ENCODE peak calls at places on chromosomes 4 and X, in four cellular contexts. F, Q, G and E are unnamed samples.

GRCh38 chr4:107599841-107600240 is 120.2 kb downstream of the PAPSS1 start:
- DNase-seq in F (no peak), Q (no peak), G (no peak), E (no peak)

GRCh38 chr4:119955256-119955655 is 111.4 kb downstream of the MAD2L1 start:
- DNase-seq in F (peak), Q (no peak), G (no peak), E (no peak)

GRCh38 chrX:103831342-103831802 is 685 bp downstream of the RAB9B start:
- DNase-seq in F (no peak), Q (no peak), G (no peak), E (peak)

GRCh38 chr4:164081371-164081770 is 586.9 kb downstream of the TMA16 start:
- DNase-seq in F (no peak), Q (no peak), G (no peak), E (no peak)

GRCh38 chr4:6855692-6856297 is 53.8 kb upstream of the TBC1D14 start:
- DNase-seq in F (peak), Q (no peak), G (no peak), E (peak)

GRCh38 chr4:108443585-108443984 is 176.8 kb upstream of the RPL34 start:
- DNase-seq in F (no peak), Q (no peak), G (no peak), E (no peak)

GRCh38 chrX:19889582-19890342 is 2.4 kb upstream of the SH3KBP1 start:
- DNase-seq in F (peak), Q (peak), G (no peak), E (no peak)

GRCh38 chr4:4851906-4852305 is 7.6 kb upstream of the MSX1 start:
- DNase-seq in F (no peak), Q (no peak), G (no peak), E (no peak)

GRCh38 chrX:134418317-134419113 is 41.5 kb upstream of the HPRT1 start:
- DNase-seq in F (peak), Q (no peak), G (no peak), E (no peak)

GRCh38 chr4:39719804-39720580 is 22.1 kb downstream of the UBE2K start:
- DNase-seq in F (peak), Q (no peak), G (no peak), E (no peak)

GRCh38 chr4:151489462-151490203 is 80.7 kb downstream of the FHIP1A start:
- DNase-seq in F (no peak), Q (no peak), G (no peak), E (peak)

GRCh38 chr4:123479944-123480343 is 83.3 kb downstream of the SPRY1 start:
- DNase-seq in F (peak), Q (no peak), G (no peak), E (no peak)

GRCh38 chr4:10223782-10224181 is 107.2 kb upstream of the WDR1 start:
- DNase-seq in F (no peak), Q (no peak), G (no peak), E (no peak)

GRCh38 chr4:7673111-7673510 is 238.4 kb upstream of the PSAPL1 start:
- DNase-seq in F (peak), Q (no peak), G (no peak), E (no peak)

GRCh38 chrX:74293343-74293946 is 10.5 kb upstream of the ZCCHC13 start:
- DNase-seq in F (peak), Q (peak), G (peak), E (peak)

GRCh38 chrX:71536285-71536684 is 3.4 kb downstream of the OGT start:
- DNase-seq in F (no peak), Q (no peak), G (no peak), E (no peak)

GRCh38 chrX:68588653-68589371 is 58.7 kb upstream of the STARD8 start:
- DNase-seq in F (no peak), Q (no peak), G (no peak), E (no peak)

GRCh38 chr4:105509714-105510113 is 35.9 kb upstream of the PPA2 start:
- DNase-seq in F (no peak), Q (no peak), G (no peak), E (no peak)

GRCh38 chr4:140568507-140569306 is at the start of gene UCP1:
- DNase-seq in F (peak), Q (no peak), G (no peak), E (no peak)

GRCh38 chr4:177554966-177555574 is 112.8 kb upstream of the AGA start:
- DNase-seq in F (peak), Q (peak), G (no peak), E (no peak)

GRCh38 chrX:22095306-22095705 is 63.2 kb downstream of the PHEX start:
- DNase-seq in F (no peak), Q (no peak), G (peak), E (no peak)

GRCh38 chrX:42119076-42119475 is 195.7 kb upstream of the CASK start:
- DNase-seq in F (peak), Q (no peak), G (peak), E (no peak)

GRCh38 chr4:181061787-181062186 is 1181.4 kb upstream of the TENM3 start:
- DNase-seq in F (no peak), Q (no peak), G (no peak), E (no peak)

GRCh38 chrX:65607070-65607742 is 60.2 kb upstream of the MSN start:
- DNase-seq in F (peak), Q (no peak), G (no peak), E (no peak)

GRCh38 chr4:141497627-141498026 is 138.8 kb upstream of the IL15 start:
- DNase-seq in F (no peak), Q (peak), G (no peak), E (no peak)

GRCh38 chr4:153789741-153790651 is 1.1 kb upstream of the SFRP2 start:
- DNase-seq in F (no peak), Q (no peak), G (no peak), E (no peak)

GRCh38 chr4:6875431-6875831 is 34.2 kb upstream of the TBC1D14 start:
- DNase-seq in F (no peak), Q (no peak), G (peak), E (no peak)

GRCh38 chr4:4256799-4257198 is 8.8 kb upstream of the TMEM128 start:
- DNase-seq in F (no peak), Q (no peak), G (no peak), E (no peak)

GRCh38 chr4:186563761-186564160 is 8.4 kb upstream of the MTNR1A start:
- DNase-seq in F (no peak), Q (no peak), G (no peak), E (no peak)

GRCh38 chr4:142045996-142046395 is 409.6 kb downstream of the IL15 start:
- DNase-seq in F (no peak), Q (no peak), G (no peak), E (no peak)